ENCODE peak calls at places on chromosomes 12 and 14, in six cellular contexts. C is endothelial cell of umbilical vein, V is IMR-90, A is adrenal gland, S is aorta, T is SK-N-SH. H is an unnamed sample.

GRCh38 chr12:43637116-43637515 is 85.1 kb upstream of the ADAMTS20 start:
- DNase-seq in S (no peak), V (no peak), T (no peak), C (no peak), A (no peak), H (no peak)

GRCh38 chr12:51752490-51752889 is 96.0 kb downstream of the FIGNL2 start:
- DNase-seq in A (peak), C (peak), V (peak), T (no peak), S (no peak), H (peak)

GRCh38 chr12:69099201-69099837 is 140.1 kb upstream of the CPSF6 start:
- DNase-seq in S (no peak), V (no peak), T (no peak), A (no peak), C (no peak), H (no peak)

GRCh38 chr12:49098035-49098451 is 3.4 kb upstream of the DHH start:
- DNase-seq in A (peak), T (peak), C (peak), S (peak), V (peak), H (peak)

GRCh38 chr14:96584199-96584906 is 82.2 kb downstream of the PAPOLA start:
- DNase-seq in C (peak), T (peak), S (no peak), V (no peak), A (no peak), H (no peak)

GRCh38 chr14:74475678-74476077 is 17.4 kb downstream of the NPC2 start:
- DNase-seq in V (peak), C (no peak), T (no peak), S (no peak), A (no peak), H (no peak)

GRCh38 chr12:124399622-124400021 is 104.7 kb downstream of the RFLNA start:
- DNase-seq in A (peak), T (peak), S (no peak), C (peak), V (no peak), H (no peak)

GRCh38 chr14:81450100-81450531 is 50.0 kb upstream of the STON2 start:
- DNase-seq in V (no peak), A (no peak), T (no peak), S (no peak), C (no peak), H (peak)

GRCh38 chr12:57583008-57583831 is 7.8 kb upstream of the PIP4K2C start:
- DNase-seq in T (peak), A (peak), V (peak), S (no peak), C (peak), H (no peak)

GRCh38 chr12:42744539-42745156 is 155.1 kb upstream of the PRICKLE1 start:
- DNase-seq in T (no peak), A (no peak), C (no peak), S (no peak), V (no peak), H (no peak)

DNA sequence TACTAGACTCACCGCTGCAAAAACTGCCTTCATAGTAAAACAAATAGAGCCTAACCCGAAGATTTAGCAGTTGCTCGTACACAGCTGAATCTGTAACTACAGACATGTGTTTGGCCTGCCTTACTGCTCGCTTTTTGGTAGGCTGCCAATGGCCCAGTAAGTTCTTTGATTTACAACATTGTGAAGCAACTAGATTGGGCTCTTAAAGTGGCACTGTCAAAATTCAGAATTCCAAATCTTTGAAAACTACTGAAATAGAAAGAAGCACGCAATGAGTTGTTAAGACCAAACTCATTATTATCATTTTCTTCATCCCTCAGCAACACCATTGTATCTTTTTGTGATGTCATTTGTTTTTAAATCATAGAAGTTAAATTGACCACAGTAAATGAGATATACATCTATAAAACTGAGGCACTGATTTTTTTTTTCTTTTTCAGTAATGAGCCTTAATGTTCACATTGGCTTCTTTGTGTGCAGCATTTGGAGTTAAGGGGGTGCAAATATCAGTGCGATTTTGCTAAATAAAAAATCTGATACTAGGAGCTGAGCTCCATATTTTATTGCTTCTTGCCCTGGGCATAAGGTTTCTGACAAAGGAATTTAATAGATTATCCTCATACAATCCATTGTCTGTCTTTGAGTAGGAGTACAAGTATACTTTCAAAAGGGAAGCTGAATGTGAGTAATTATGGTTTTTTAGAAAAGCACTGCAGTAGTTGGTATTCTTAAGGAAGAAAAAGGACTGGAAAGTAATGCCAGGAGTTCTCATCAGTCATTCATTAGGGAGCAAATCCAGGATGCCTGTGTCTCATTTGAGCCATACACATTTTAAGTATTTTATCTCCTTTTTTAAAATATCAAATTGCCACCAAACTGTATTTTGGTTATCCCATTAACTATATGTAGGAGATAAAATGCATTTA is 138.5 kb downstream of the KICS2 start:
- DNase-seq in A (peak), C (peak), V (peak), S (no peak), T (peak), H (peak)
- H3K4me3 ChIP-seq in A (no peak), C (no peak), V (no peak), S (no peak), T (no peak), H (no peak)

DNA sequence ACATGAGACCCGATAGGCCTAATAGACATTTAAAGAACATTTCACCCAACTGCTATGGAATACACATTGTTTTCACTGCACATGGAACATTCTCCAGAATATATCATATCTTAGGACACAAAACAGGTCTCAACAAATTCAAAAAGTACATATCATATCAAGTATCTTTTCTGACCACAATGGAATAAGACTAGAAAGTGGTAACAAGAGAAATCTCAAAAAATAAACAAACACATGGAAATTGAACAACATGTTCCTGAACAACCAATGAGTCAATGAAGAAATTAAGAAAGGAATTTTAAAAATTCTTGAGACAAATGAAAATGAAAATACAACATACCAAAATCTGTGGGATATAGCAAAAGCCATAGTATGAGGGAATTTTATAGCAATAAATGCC is 208.1 kb downstream of the PTPRO start:
- DNase-seq in A (no peak), C (no peak), T (no peak), V (no peak), S (no peak), H (no peak)
- H3K4me3 ChIP-seq in A (no peak), C (no peak), T (no peak), V (no peak), S (no peak), H (no peak)

GRCh38 chr14:95255487-95255886 is 64.2 kb downstream of the CLMN start:
- DNase-seq in A (no peak), V (peak), C (peak), T (no peak), S (no peak), H (peak)
- H3K4me3 ChIP-seq in A (no peak), V (no peak), C (no peak), T (no peak), S (no peak), H (no peak)

GRCh38 chr12:9699269-9699897 is 29.9 kb downstream of the CLEC2D start:
- DNase-seq in T (no peak), C (no peak), S (no peak), V (no peak), A (no peak), H (no peak)

GRCh38 chr12:9694220-9694619 is 24.7 kb downstream of the CLEC2D start:
- DNase-seq in V (no peak), A (no peak), S (no peak), C (no peak), T (no peak), H (no peak)

GRCh38 chr12:9699898-9700605 is 30.5 kb downstream of the CLEC2D start:
- DNase-seq in T (no peak), A (no peak), C (peak), S (no peak), V (peak), H (no peak)

GRCh38 chr12:9700606-9700956 is 31.1 kb downstream of the CLEC2D start:
- DNase-seq in T (no peak), C (no peak), A (no peak), V (no peak), S (no peak), H (no peak)

DNA sequence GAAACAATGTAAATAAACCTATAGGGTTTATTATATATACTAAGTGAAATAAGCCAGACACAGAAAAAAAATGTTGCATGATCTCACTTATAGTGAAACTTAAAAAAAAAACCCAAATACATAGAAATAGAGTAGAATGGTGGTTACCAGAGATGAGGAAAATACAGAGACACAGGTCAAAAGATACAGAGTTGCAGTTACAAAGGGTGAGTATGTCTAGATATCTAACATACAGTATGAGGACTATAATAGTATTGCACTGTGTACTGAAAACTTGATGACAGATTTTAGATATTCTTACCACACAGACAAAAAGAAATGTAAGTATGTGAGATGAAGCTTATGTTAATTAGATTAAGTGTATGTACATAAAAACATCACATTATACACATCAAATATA is 28.1 kb downstream of the CLEC2D start:
- DNase-seq in S (no peak), A (no peak), V (no peak), C (no peak), T (no peak), H (no peak)
- H3K4me3 ChIP-seq in S (no peak), A (no peak), V (no peak), C (no peak), T (no peak), H (no peak)